ENCODE peak calls at places on chromosome 16, in ten cellular contexts. M is IMR-90, J is body of pancreas, K is upper lobe of left lung, V is heart left ventricle, I is HCT116, B is A549, A is right lobe of liver, S is K562, H is GM12878. T is an unnamed sample.

GRCh38 chr16:4339455-4339854 is 11.7 kb downstream of the PAM16 start:
- ATAC-seq in K (no peak), I (no peak), M (no peak), A (no peak), J (no peak), H (no peak), S (no peak), B (no peak), V (no peak), T (no peak)

GRCh38 chr16:23274968-23275367 is 27.1 kb upstream of the SCNN1B start:
- ATAC-seq in K (no peak), B (peak), J (no peak), I (peak), H (peak), A (no peak), S (peak), V (no peak), M (no peak), T (no peak)

GRCh38 chr16:78128920-78129319 is 29.5 kb downstream of the WWOX start:
- ATAC-seq in S (no peak), V (peak), B (no peak), A (no peak), I (no peak), H (no peak), K (no peak), M (peak), J (no peak), T (no peak)

GRCh38 chr16:51569204-51569911 is 418.3 kb upstream of the SALL1 start:
- ATAC-seq in A (peak), H (peak), J (no peak), I (no peak), B (no peak), S (no peak), V (peak), K (no peak), M (no peak), T (no peak)

GRCh38 chr16:2024026-2024425 is 2.7 kb upstream of the NHERF2 start:
- ATAC-seq in I (no peak), B (no peak), M (no peak), K (no peak), V (no peak), A (no peak), S (no peak), H (no peak), J (no peak), T (no peak)

GRCh38 chr16:27960619-27961295 is 102.8 kb downstream of the GSG1L start:
- ATAC-seq in I (no peak), B (no peak), A (no peak), S (no peak), V (no peak), K (peak), J (no peak), H (no peak), M (no peak), T (no peak)

GRCh38 chr16:77711775-77712174 is 10.5 kb upstream of the NUDT7 start:
- ATAC-seq in V (no peak), I (no peak), M (no peak), H (no peak), A (peak), S (no peak), B (no peak), K (no peak), J (no peak), T (no peak)

GRCh38 chr16:72474511-72475123 is 302.7 kb upstream of the PMFBP1 start:
- ATAC-seq in V (no peak), B (no peak), S (no peak), H (peak), J (no peak), K (no peak), A (no peak), M (peak), I (peak), T (no peak)

GRCh38 chr16:31664683-31665482 is 137.2 kb downstream of the AHSP start:
- ATAC-seq in A (no peak), I (no peak), J (no peak), B (no peak), S (no peak), M (no peak), V (no peak), H (no peak), K (no peak), T (no peak)

GRCh38 chr16:9610727-9611126 is 519.3 kb downstream of the HAPSTR1 start:
- ATAC-seq in A (no peak), M (no peak), J (no peak), S (no peak), K (no peak), H (no peak), B (no peak), I (no peak), V (no peak), T (no peak)

GRCh38 chr16:3112058-3112880 is at the start of gene ZNF205:
- ATAC-seq in M (peak), J (peak), B (peak), K (peak), A (peak), H (peak), I (peak), V (peak), S (peak), T (peak)

GRCh38 chr16:31453255-31454204 is 5.8 kb upstream of the ARMC5 start:
- ATAC-seq in B (peak), K (no peak), A (peak), S (peak), V (peak), M (peak), I (no peak), H (no peak), J (no peak), T (peak)

GRCh38 chr16:69822174-69822935 is 60.2 kb downstream of the WWP2 start:
- ATAC-seq in V (no peak), A (peak), B (no peak), J (no peak), M (no peak), S (no peak), H (no peak), I (no peak), K (no peak), T (no peak)

GRCh38 chr16:17440131-17440530 is 30.6 kb downstream of the XYLT1 start:
- ATAC-seq in B (no peak), I (no peak), K (no peak), A (no peak), V (no peak), M (no peak), S (no peak), J (no peak), H (peak), T (no peak)

GRCh38 chr16:27330542-27330941 is 16.8 kb downstream of the IL4R start:
- ATAC-seq in A (no peak), V (peak), B (no peak), J (no peak), S (no peak), H (no peak), K (peak), I (no peak), M (peak), T (peak)

GRCh38 chr16:9119795-9120194 is 28.4 kb downstream of the HAPSTR1 start:
- ATAC-seq in A (no peak), I (no peak), M (peak), S (no peak), K (no peak), V (peak), J (peak), H (no peak), B (no peak), T (peak)

GRCh38 chr16:10791048-10791447 is 27.5 kb downstream of the TVP23A start:
- ATAC-seq in V (no peak), S (no peak), B (no peak), K (no peak), M (no peak), H (peak), I (no peak), A (no peak), J (no peak), T (no peak)

GRCh38 chr16:54282923-54283734 is 3.5 kb downstream of the IRX3 start:
- ATAC-seq in B (no peak), V (no peak), I (no peak), H (no peak), S (no peak), K (no peak), A (no peak), M (no peak), J (no peak), T (no peak)

GRCh38 chr16:48526058-48526957 is 83.7 kb downstream of the N4BP1 start:
- ATAC-seq in S (peak), J (peak), H (peak), B (peak), M (no peak), K (no peak), I (peak), V (peak), A (peak), T (no peak)

GRCh38 chr16:78428193-78428592 is 328.7 kb downstream of the WWOX start:
- ATAC-seq in K (no peak), B (no peak), I (no peak), M (no peak), A (no peak), H (no peak), S (peak), V (no peak), J (no peak), T (no peak)

GRCh38 chr16:11966173-11966572 is 1.2 kb downstream of the TNFRSF17 start:
- ATAC-seq in M (no peak), B (no peak), V (no peak), A (no peak), S (no peak), I (no peak), H (peak), J (no peak), K (no peak), T (no peak)

GRCh38 chr16:11963706-11964105 is 1.3 kb upstream of the TNFRSF17 start:
- ATAC-seq in K (no peak), S (no peak), V (no peak), M (no peak), H (no peak), B (no peak), J (no peak), I (no peak), A (no peak), T (no peak)

GRCh38 chr16:11967195-11967911 is 2.3 kb downstream of the TNFRSF17 start:
- ATAC-seq in K (peak), J (no peak), B (no peak), V (no peak), H (no peak), S (no peak), I (no peak), M (no peak), A (no peak), T (no peak)

GRCh38 chr16:11968577-11968976 is 3.6 kb downstream of the TNFRSF17 start:
- ATAC-seq in B (no peak), H (no peak), K (no peak), V (no peak), M (no peak), S (no peak), A (no peak), J (no peak), I (no peak), T (no peak)

DNA sequence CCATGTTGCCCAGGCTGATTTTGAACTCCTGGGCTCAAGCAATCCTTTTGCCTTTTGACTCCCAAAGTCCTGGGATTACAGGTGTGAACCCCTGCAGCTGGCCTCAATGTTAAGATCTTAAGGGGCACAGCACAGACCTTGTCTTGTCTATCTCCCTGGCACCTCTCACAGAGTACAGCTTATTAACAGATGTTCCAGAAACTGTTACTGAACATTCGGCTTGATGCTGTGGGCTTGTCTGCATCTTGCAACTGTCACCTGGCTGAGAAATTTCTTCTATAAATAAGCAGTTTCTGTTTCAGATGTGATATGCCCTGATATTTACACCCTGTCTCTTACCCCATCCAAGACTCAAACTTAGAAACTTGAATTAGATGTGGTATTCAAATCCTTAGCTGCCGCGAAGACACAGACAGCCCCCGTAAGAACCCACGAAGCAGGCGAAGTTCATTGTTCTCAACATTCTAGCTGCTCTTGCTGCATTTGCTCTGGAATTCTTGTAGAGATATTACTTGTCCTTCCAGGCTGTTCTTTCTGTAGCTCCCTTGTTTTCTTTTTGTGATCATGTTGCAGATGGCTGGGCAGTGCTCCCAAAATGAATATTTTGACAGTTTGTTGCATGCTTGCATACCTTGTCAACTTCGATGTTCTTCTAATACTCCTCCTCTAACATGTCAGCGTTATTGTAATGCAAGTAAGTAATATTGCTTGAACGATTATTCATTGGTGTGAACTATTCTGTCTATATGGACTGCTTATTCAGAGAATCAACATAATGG is at the start of gene TNFRSF17:
- ATAC-seq in S (peak), A (no peak), I (no peak), J (no peak), K (no peak), V (no peak), M (peak), H (peak), B (no peak), T (no peak)
- TF ChIP-seq POLR2A in S (no peak), A (no peak), I (no peak), J (no peak), K (no peak), V (no peak), M (no peak), H (peak), B (no peak), T (no peak)

DNA sequence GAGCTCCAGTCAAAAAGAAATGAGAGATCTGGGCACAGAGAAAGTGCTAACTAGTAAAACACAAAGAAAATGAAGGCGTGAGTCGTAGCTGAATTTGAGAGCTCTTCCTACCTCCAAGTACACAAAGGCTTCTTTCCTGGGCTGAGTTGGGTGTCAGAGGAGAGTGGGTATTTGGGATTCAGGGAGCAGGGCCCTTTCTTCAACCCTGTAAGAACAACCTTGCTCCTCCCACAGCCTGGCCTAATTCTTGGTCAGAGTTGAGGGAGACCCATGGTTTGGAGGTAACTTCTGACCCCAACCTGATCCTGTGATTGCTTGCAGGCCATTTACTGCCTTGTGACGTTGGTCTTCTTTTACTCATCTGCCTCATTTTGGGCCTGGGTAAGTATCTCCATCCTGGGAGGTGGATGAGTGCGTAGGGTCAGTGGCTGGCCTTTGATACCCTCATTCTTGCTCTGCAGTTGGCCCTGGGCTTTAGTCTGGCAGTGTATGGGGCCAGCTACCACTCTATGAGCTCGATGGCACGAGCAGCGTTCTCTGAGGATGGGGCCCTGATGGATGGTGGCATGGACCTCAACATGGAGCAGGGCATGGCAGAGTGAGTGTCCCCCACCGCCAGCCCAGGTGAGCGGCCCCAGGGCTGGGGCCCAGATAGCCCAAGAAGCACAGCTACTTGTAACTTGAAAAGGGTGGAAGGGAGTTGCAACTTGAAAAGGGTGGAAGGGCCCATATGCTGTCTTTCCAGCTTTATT is 1.3 kb downstream of the TMEM208 start:
- ATAC-seq in M (no peak), V (no peak), B (no peak), J (no peak), K (no peak), A (no peak), S (no peak), I (no peak), H (no peak), T (no peak)
- TF ChIP-seq POLR2A in M (no peak), V (no peak), B (no peak), J (no peak), K (no peak), A (no peak), S (peak), I (no peak), H (no peak), T (no peak)

DNA sequence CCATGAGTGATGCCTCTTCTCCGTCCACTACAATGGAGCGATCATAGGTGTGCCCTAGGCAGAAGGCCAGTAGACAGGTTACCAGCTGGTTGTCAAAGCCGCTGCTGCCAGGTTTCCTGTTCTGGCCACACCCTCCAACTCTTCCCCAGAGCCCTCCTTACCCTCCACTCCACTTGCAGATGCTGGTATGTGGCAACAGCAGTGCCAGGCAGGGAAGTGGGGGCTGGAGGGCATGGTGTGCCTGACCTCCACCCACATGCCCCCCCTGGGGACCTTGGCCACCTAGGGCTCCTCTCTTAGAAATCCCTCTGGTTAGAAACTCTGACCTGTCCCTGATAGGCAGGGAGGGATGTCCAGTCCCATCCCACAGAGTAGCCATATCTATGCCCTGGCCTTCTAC is 1.5 kb downstream of the RRAD start:
- ATAC-seq in M (no peak), A (no peak), H (no peak), I (no peak), B (no peak), J (no peak), S (no peak), V (no peak), K (no peak), T (no peak)
- TF ChIP-seq POLR2A in M (no peak), A (no peak), H (no peak), I (no peak), B (no peak), J (no peak), S (no peak), V (no peak), K (no peak), T (no peak)

DNA sequence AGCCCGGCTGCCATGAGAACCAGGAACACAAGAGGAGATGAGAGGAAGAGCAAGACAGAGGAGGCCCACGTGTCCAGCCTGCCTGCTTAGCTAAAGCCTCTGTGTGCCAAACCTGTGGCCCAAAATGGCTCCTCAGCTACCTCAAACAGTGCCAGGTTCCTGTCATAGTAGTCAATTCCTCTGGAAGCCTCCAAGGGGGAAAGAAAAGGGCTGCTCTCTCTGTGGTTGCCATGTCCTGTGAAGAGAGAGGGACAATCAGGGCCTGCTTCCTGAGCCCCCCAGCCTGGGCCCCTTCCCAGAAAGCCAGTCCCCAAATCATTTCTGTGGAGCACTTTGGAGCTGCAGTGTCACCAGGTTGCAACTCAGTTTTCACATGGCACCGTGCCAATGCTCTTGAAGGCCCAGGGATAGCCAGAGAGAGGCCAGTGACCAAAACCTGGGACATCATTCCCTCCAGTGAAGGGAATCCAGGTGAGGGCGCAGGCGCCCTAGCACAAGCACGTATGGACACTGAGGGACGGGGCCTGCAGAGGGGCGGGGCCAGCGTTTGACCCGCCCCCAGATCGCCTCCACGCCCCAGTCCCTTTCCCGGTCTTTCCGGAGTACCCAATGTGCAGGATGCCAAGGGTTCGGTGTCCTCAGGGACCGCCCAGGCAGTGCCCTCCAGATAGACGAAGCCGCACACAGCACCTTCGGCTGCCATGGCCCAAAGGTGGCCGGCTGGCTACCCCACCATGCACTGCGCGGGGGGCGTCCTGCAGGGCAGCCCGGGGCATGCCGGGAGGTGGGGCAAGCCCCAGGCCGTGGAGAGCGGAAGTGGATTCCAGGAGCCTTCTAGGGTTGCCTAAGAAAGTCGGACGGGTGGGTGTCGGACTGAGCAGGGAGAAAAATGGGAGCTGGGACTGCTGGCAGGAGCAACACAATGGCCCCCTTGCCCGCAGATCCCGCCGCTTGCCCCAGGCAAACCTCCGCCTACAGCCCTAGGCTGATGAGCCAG is 4.8 kb downstream of the SLC12A4 start:
- ATAC-seq in J (no peak), I (no peak), B (no peak), V (peak), M (no peak), K (no peak), S (peak), A (no peak), H (no peak), T (no peak)
- TF ChIP-seq POLR2A in J (no peak), I (no peak), B (no peak), V (no peak), M (no peak), K (no peak), S (no peak), A (no peak), H (no peak), T (no peak)

GRCh38 chr16:75648265-75649076 is 898 bp downstream of the TERF2IP start:
- ATAC-seq in K (peak), V (peak), I (peak), A (peak), S (peak), J (peak), B (peak), H (peak), M (peak), T (peak)

GRCh38 chr16:75647138-75647491 is 350 bp downstream of the KARS1 start:
- ATAC-seq in J (peak), B (peak), K (peak), H (peak), I (peak), S (peak), A (peak), V (peak), M (peak), T (peak)

GRCh38 chr16:75644240-75645012 is 3.0 kb downstream of the KARS1 start:
- ATAC-seq in M (no peak), S (no peak), H (no peak), I (no peak), J (no peak), V (no peak), A (no peak), K (no peak), B (no peak), T (no peak)

GRCh38 chr16:75647492-75648264 is at the start of the genes KARS1 and TERF2IP:
- ATAC-seq in M (peak), I (peak), B (peak), V (peak), J (peak), A (peak), K (peak), H (peak), S (peak), T (peak)
- TF ChIP-seq POLR2A in M (peak), I (peak), B (peak), V (peak), J (peak), A (peak), K (peak), H (peak), S (peak), T (peak)

T was measured in gastroesophageal sphincter.